ENCODE peak calls at places on chromosomes 1 and 21, in six cellular contexts. A is GM13977, E is foreskin fibroblast, B is LNCaP clone FGC, P is BJ, I is left lung. K is an unnamed sample.

GRCh38 chr1:156623946-156624813 is 5.0 kb downstream of the HAPLN2 start:
- DNase-seq in A (peak; percentile 61), E (peak; percentile 74), B (no peak), P (no peak), I (peak; percentile 81), K (no peak)

GRCh38 chr1:173005196-173005864 is 45.4 kb downstream of the TNFSF18 start:
- DNase-seq in A (no peak), E (peak; percentile 28), B (no peak), P (no peak), I (no peak), K (no peak)

GRCh38 chr21:45979651-45980050 is 1.9 kb upstream of the COL6A1 start:
- DNase-seq in A (no peak), E (no peak), B (no peak), P (no peak), I (peak; percentile 44), K (no peak)

GRCh38 chr1:32241011-32241763 is 5.8 kb upstream of the FAM167B start:
- DNase-seq in A (peak; percentile 70), E (peak; percentile 69), B (no peak), P (no peak), I (peak; percentile 86), K (peak; percentile 25)

GRCh38 chr1:83583351-83584014 is 415.4 kb downstream of the TTLL7 start:
- DNase-seq in A (no peak), E (peak; percentile 55), B (no peak), P (no peak), I (peak; percentile 38), K (no peak)

GRCh38 chr1:39680751-39681150 is 8.8 kb upstream of the NT5C1A start:
- DNase-seq in A (no peak), E (no peak), B (no peak), P (no peak), I (no peak), K (no peak)

GRCh38 chr1:41626146-41626545 is 141.7 kb upstream of the EDN2 start:
- DNase-seq in A (no peak), E (peak; percentile 53), B (no peak), P (no peak), I (no peak), K (peak; percentile 17)

GRCh38 chr1:44543064-44543815 is 131.0 kb downstream of the TMEM53 start:
- DNase-seq in A (no peak), E (no peak), B (no peak), P (no peak), I (no peak), K (no peak)

GRCh38 chr21:33064623-33064996 is 5.3 kb upstream of the OLIG1 start:
- DNase-seq in A (no peak), E (no peak), B (no peak), P (no peak), I (no peak), K (no peak)

GRCh38 chr1:27649306-27649635 is 14.3 kb upstream of the FGR start:
- DNase-seq in A (no peak), E (no peak), B (no peak), P (no peak), I (peak; percentile 33), K (no peak)

GRCh38 chr1:40662864-40663263 is 2.6 kb downstream of the RIMS3 start:
- DNase-seq in A (no peak), E (no peak), B (no peak), P (no peak), I (no peak), K (no peak)

GRCh38 chr1:201582977-201583376 is 44.0 kb downstream of the NAV1 start:
- DNase-seq in A (no peak), E (no peak), B (no peak), P (no peak), I (no peak), K (no peak)

GRCh38 chr1:30413111-30413440 is 310.3 kb downstream of the MATN1 start:
- DNase-seq in A (no peak), E (no peak), B (no peak), P (no peak), I (no peak), K (no peak)

GRCh38 chr1:25035523-25036116 is 105.5 kb upstream of the RUNX3 start:
- DNase-seq in A (no peak), E (no peak), B (no peak), P (no peak), I (no peak), K (no peak)

GRCh38 chr1:218384576-218384975 is 39.4 kb downstream of the TGFB2 start:
- DNase-seq in A (no peak), E (peak; percentile 75), B (no peak), P (no peak), I (no peak), K (peak; percentile 35)

GRCh38 chr21:44418876-44419230 is 36.5 kb upstream of the LRRC3 start:
- DNase-seq in A (no peak), E (no peak), B (no peak), P (no peak), I (no peak), K (no peak)

GRCh38 chr1:36612121-36612520 is 129.4 kb upstream of the CSF3R start:
- DNase-seq in A (no peak), E (no peak), B (no peak), P (no peak), I (no peak), K (no peak)

GRCh38 chr1:87151500-87152421 is 176.9 kb upstream of the LMO4 start:
- DNase-seq in A (peak; percentile 75), E (no peak), B (no peak), P (no peak), I (peak; percentile 92), K (no peak)

GRCh38 chr1:115669002-115669673 is 27.4 kb downstream of the VANGL1 start:
- DNase-seq in A (no peak), E (peak; percentile 89), B (no peak), P (no peak), I (no peak), K (peak; percentile 83)

GRCh38 chr1:173753830-173754229 is 39.0 kb downstream of the KLHL20 start:
- DNase-seq in A (no peak), E (no peak), B (no peak), P (no peak), I (no peak), K (no peak)

GRCh38 chr1:216626394-216627067 is 96.7 kb downstream of the ESRRG start:
- DNase-seq in A (no peak), E (no peak), B (no peak), P (no peak), I (no peak), K (peak; percentile 36)

GRCh38 chr21:15557925-15558324 is 171.9 kb upstream of the USP25 start:
- DNase-seq in A (no peak), E (no peak), B (peak; percentile 57), P (no peak), I (no peak), K (no peak)

GRCh38 chr1:91640877-91641526 is 140.4 kb downstream of the CDC7 start:
- DNase-seq in A (no peak), E (no peak), B (no peak), P (no peak), I (no peak), K (no peak)

GRCh38 chr1:212470059-212470458 is 37.3 kb downstream of the NENF start:
- DNase-seq in A (no peak), E (peak; percentile 97), B (no peak), P (peak; percentile 95), I (no peak), K (peak; percentile 98)

GRCh38 chr1:54650417-54650816 is 8.8 kb downstream of the MROH7 start:
- DNase-seq in A (no peak), E (no peak), B (no peak), P (no peak), I (no peak), K (no peak)

GRCh38 chr21:45581322-45581712 is 39.1 kb upstream of the SLC19A1 start:
- DNase-seq in A (no peak), E (no peak), B (no peak), P (no peak), I (no peak), K (no peak)

DNA sequence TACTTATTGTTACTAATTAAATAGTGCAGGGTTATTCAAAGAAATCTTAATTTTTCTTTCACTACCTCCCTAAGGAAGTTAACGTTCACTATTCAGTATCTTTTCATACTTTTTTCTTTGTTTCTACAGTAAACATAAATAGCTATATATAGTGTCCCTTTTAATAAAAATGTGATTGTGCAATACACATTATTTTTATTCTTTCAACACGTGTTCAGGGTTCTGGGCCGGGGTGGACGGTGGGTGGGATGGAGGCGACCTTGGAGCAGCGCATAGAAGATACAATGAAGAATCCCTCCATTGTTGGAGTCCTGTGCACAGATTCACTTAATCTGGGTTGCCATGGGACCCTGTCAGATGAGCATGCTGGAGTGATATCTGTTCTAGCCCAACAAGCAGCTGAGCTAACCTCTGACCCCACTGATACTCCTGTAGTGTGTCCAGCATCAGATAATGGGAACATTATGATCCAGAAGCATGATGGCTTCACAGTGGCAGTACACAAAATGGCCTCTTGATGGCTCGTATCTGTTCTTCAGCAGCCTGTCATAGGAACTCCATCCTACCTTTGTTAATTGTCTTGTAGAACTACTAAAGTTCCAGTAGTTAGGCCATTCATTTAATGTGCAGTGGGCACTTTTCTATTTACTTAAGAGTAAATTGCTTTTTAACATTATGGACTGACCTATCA is 155.9 kb upstream of the L1TD1 start:
- DNase-seq in A (no peak), E (no peak), B (no peak), P (no peak), I (no peak), K (no peak)
- TF ChIP-seq CTCF in A (no peak), E (no peak), B (no peak), P (no peak), I (no peak), K (peak; percentile 26)

DNA sequence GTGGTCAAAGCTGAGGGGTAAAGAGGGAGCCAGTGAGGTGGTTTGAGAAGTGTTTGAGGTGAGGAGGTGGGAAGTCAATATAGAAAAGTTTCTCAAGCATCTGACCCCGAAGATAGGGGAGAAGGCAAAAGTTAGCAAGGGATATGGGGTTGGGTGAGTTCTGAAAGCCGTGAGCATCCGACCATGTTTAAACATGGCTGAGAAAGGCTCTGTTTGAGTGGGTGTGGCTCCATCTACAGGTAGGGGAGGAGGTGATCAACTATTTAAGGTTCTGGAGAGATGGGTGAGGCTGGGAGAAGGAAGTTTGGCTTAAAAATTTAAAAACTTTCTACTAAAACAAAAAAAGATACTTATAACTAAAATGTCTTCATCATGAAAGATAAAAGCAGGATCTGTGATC is 273.8 kb downstream of the KCNJ6 start:
- DNase-seq in A (no peak), E (no peak), B (no peak), P (no peak), I (no peak), K (no peak)
- TF ChIP-seq CTCF in A (peak; percentile 39), E (no peak), B (peak; percentile 57), P (no peak), I (peak; percentile 11), K (peak; percentile 23)

GRCh38 chr1:203040518-203041275 is 14.4 kb downstream of the PPFIA4 start:
- DNase-seq in A (no peak), E (no peak), B (no peak), P (no peak), I (no peak), K (no peak)

GRCh38 chr1:203038217-203038741 is 12.0 kb downstream of the PPFIA4 start:
- DNase-seq in A (no peak), E (peak; percentile 77), B (no peak), P (no peak), I (no peak), K (peak; percentile 89)

GRCh38 chr1:203037509-203038190 is 11.4 kb downstream of the PPFIA4 start:
- DNase-seq in A (no peak), E (no peak), B (no peak), P (no peak), I (no peak), K (no peak)

GRCh38 chr1:203039609-203040517 is 13.6 kb downstream of the PPFIA4 start:
- DNase-seq in A (no peak), E (peak; percentile 25), B (no peak), P (no peak), I (no peak), K (no peak)

GRCh38 chr1:203038891-203039608 is 12.8 kb downstream of the PPFIA4 start:
- DNase-seq in A (peak; percentile 80), E (peak; percentile 86), B (peak; percentile 6), P (no peak), I (peak; percentile 85), K (peak; percentile 61)
- TF ChIP-seq CTCF in A (peak; percentile 88), E (peak; percentile 84), B (peak; percentile 96), P (peak; percentile 91), I (peak; percentile 89), K (peak; percentile 92)

GRCh38 chr1:198633675-198634121 is 5.1 kb upstream of the PTPRC start:
- DNase-seq in A (no peak), E (no peak), B (no peak), P (no peak), I (peak; percentile 21), K (no peak)
- TF ChIP-seq CTCF in A (no peak), E (no peak), B (no peak), P (no peak), I (no peak), K (no peak)

K was measured in HFFc6.